ENCODE peak calls at places on chromosomes 12 and 14, in five cellular contexts. B is stimulated activated naive B cell treated with anti-CD40 and anti-IgM and Interleukin-4, amounts not matched to agents 10 μg/mL and 1 μg/mL and 100 μg/mL, for 72 hours; D is activated CD4-positive, alpha-beta T cell treated with anti-CD3 and anti-CD28 coated beads for 48 hours; W is stimulated activated CD8-positive, alpha-beta memory T cell treated with anti-CD3 and anti-CD28 coated beads, Interleukin-12 subunit alpha, Interleukin-12 subunit beta, amount 100 ng/mL, for 4 hours; Q is non-pigmented ciliary epithelial cell. K is an unnamed sample.

GRCh38 chr12:94831081-94831747 is 172.3 kb downstream of the NDUFA12 start:
- DNase-seq in B (peak; percentile 80), D (peak; percentile 36), W (no peak), Q (no peak), K (no peak)

GRCh38 chr12:97968641-97969171 is 506.1 kb downstream of the RMST start:
- DNase-seq in B (no peak), D (no peak), W (no peak), Q (no peak), K (no peak)

GRCh38 chr12:43937947-43938346 is 102.1 kb downstream of the TMEM117 start:
- DNase-seq in B (no peak), D (peak; percentile 4), W (no peak), Q (no peak), K (no peak)

GRCh38 chr12:121392325-121392716 is 7.6 kb upstream of the RNF34 start:
- DNase-seq in B (no peak), D (no peak), W (no peak), Q (no peak), K (no peak)

GRCh38 chr14:54585214-54585613 is 18.3 kb downstream of the SAMD4A start:
- DNase-seq in B (no peak), D (no peak), W (no peak), Q (no peak), K (no peak)

GRCh38 chr12:57127101-57127709 is 1.1 kb upstream of the LRP1 start:
- DNase-seq in B (peak; percentile 21), D (peak; percentile 62), W (no peak), Q (no peak), K (no peak)

GRCh38 chr12:92573104-92573503 is 129.7 kb upstream of the PLEKHG7 start:
- DNase-seq in B (no peak), D (no peak), W (no peak), Q (no peak), K (no peak)

GRCh38 chr12:66803972-66804371 is 125.1 kb upstream of the GRIP1 start:
- DNase-seq in B (no peak), D (no peak), W (no peak), Q (no peak), K (no peak)

GRCh38 chr14:99554757-99555531 is 49.1 kb downstream of the CCDC85C start:
- DNase-seq in B (no peak), D (no peak), W (no peak), Q (no peak), K (no peak)

K was measured in fibroblast of the conjunctiva.